ENCODE peak calls at places on chromosomes 7 and 10, in seven cellular contexts. F is breast epithelium, U is A549, R is transverse colon, Z is IMR-90, X is H1, G is endothelial cell of umbilical vein. O is an unnamed sample.

GRCh38 chr10:10870523-10871241 is 147.0 kb upstream of the CELF2 start:
- DNase-seq in F (peak), Z (no peak), R (no peak), X (no peak), G (no peak), U (no peak), O (no peak)

GRCh38 chr10:132183046-132183445 is 3.7 kb upstream of the DPYSL4 start:
- DNase-seq in F (no peak), Z (no peak), U (no peak), R (no peak), G (no peak), X (no peak), O (no peak)

GRCh38 chr10:71795248-71795647 is 21.9 kb upstream of the VSIR start:
- DNase-seq in F (no peak), U (no peak), X (peak), G (peak), Z (peak), R (no peak), O (peak)

GRCh38 chr10:117545141-117546019 is 2.8 kb downstream of the EMX2 start:
- DNase-seq in Z (no peak), U (no peak), R (no peak), F (no peak), X (peak), G (no peak), O (no peak)

GRCh38 chr7:55304363-55304762 is 60.8 kb upstream of the LANCL2 start:
- DNase-seq in R (no peak), U (no peak), G (no peak), F (no peak), Z (no peak), X (no peak), O (no peak)

GRCh38 chr7:116952640-116953371 is 495 bp upstream of the ST7 start:
- DNase-seq in X (peak), G (peak), Z (peak), U (peak), R (peak), F (peak), O (no peak)

GRCh38 chr7:3537210-3537875 is 236.3 kb downstream of the SDK1 start:
- DNase-seq in Z (peak), G (no peak), R (no peak), X (no peak), U (no peak), F (no peak), O (peak)

GRCh38 chr7:116726713-116727431 is 54.9 kb downstream of the MET start:
- DNase-seq in R (no peak), U (no peak), G (no peak), F (no peak), Z (no peak), X (no peak), O (no peak)

GRCh38 chr10:31707578-31708411 is 220.8 kb downstream of the ARHGAP12 start:
- DNase-seq in U (no peak), X (no peak), Z (peak), F (no peak), G (peak), R (peak), O (peak)

GRCh38 chr10:125159932-125160855 is at the start of gene CTBP2:
- DNase-seq in X (peak), F (peak), U (peak), Z (no peak), G (peak), R (peak), O (peak)

GRCh38 chr10:80468002-80468401 is 13.9 kb downstream of the TSPAN14 start:
- DNase-seq in R (peak), Z (no peak), X (no peak), U (no peak), F (peak), G (peak), O (no peak)

DNA sequence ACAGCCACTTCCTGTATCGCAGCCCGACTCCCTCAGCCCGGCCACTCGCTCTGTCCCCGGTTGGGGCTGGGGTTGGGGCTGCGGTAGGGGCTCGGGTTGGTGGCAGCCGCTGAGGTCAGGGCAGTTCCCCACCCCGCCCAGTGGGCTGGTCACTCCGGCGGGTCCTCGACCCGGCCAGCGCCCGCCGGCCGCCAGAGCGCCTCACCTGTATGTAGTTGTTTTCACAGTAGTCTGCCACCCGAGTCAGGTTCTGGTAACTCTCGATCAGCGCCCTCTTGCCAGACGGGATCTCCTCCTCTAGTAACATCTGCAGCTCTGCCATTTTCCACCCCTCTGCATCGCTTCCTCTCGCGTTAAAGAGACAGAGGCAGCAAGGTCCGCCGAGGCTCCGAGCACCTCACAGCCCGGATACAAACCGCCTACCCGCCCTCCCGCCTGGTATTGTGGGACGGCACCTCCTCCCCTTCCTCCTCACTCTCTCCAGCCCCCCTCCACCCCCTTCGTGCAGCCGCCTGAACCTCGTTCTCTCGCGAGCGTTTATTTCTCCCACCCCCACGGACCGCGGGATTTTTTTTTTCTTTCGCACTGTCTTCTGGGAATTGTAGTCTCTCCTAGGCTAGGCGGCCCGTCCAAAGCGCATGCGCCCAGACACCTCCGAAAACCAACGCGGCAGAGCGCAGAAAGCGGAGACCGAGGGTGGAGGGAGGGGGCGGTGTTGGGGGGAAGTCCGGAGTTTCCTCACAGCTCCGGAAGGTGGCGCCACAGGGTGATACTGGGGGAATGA is at the start of gene ABI1:
- DNase-seq in F (peak), R (peak), U (peak), Z (peak), G (peak), X (peak), O (peak)
- TF ChIP-seq POLR2A in F (peak), R (peak), U (peak), Z (peak), G (peak), X (peak), O (peak)

GRCh38 chr10:58397830-58398229 is 12.6 kb downstream of the TFAM start:
- DNase-seq in U (no peak), Z (no peak), G (no peak), F (no peak), X (no peak), R (no peak), O (no peak)
- TF ChIP-seq POLR2A in U (no peak), Z (no peak), G (no peak), F (no peak), X (no peak), R (no peak), O (no peak)

GRCh38 chr7:92242972-92243371 is 2.7 kb downstream of the KRIT1 start:
- DNase-seq in U (no peak), R (no peak), F (no peak), G (no peak), Z (no peak), X (no peak), O (no peak)

GRCh38 chr7:92244803-92245486 is 769 bp downstream of the KRIT1 start:
- DNase-seq in R (no peak), G (no peak), X (no peak), Z (peak), U (no peak), F (no peak), O (no peak)

GRCh38 chr7:92250603-92251002 is 4.8 kb downstream of the ANKIB1 start:
- DNase-seq in X (no peak), U (no peak), R (no peak), Z (no peak), F (no peak), G (no peak), O (no peak)

GRCh38 chr7:92246363-92247101 is 758 bp downstream of the ANKIB1 start:
- DNase-seq in R (peak), F (no peak), U (peak), Z (peak), X (no peak), G (peak), O (peak)

GRCh38 chr7:92245487-92246362 is at the start of the genes ANKIB1 and KRIT1:
- DNase-seq in X (peak), G (peak), U (peak), Z (peak), F (peak), R (peak), O (peak)
- TF ChIP-seq POLR2A in X (peak), G (no peak), U (peak), Z (peak), F (peak), R (peak), O (peak)

DNA sequence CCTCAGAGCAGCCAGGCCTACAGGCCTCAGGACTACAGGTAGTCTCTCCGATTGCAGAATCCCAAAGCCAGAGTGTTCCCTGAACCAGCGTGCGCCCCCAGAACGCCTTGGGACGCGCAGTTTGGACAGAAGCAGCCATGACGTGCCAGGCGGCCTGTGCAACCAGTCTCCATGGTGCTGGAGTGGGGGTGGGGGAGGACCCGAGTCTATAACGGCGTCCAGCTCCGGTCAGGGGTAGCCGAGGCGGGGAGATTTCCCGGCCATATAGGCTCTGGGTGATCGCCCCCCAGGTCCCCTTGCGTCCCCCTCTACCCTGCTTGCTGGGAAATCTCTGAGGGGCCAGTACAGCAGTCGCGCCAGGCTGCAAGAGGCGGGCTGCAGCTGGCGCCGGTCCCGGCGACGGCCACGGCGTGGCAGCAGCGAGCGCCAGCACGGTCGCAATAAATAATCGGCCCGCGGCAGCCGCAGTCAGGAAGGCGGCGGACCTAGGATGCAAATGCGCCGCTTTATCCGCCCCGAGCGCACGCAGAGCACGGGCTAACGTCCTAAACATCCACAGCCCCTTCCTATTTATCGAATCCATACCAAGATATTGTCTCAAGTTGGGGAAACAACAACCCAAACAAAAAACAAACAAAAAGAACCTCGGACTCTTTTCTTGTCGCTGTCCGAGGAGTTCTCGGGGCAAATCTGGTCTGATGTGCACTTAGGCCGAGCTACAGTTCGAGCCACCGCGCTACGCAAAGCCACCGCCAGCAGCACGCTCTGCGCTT is 1.6 kb downstream of the HOXA3 start:
- DNase-seq in U (peak), R (peak), G (peak), F (peak), X (peak), Z (peak), O (peak)
- TF ChIP-seq POLR2A in U (peak), R (peak), G (peak), F (peak), X (no peak), Z (peak), O (no peak)

DNA sequence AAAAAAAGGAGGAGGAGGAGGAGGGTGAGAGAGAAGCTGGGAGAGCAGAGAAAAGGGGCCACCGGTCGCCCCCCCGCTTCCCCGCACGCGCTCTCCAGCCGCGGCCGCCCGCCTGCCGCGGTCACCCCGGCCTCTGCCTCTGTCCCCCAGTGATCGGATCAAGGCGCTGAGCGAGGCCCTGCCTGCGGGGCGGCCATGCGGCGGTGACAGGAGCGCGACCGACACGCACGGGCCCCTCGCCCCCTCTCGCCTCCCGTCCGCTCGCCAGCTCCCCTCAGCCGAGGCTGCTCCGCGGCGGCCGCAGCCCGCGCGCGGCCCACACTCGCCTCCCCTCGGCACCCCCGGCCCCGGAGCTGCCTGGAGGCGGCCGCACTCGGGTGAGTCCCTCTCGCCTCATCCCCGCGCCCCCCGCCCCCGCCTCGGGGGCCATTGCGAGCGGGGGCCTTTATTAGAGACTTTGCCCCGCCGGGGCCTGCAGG is at the start of gene GTF2I:
- DNase-seq in U (no peak), R (no peak), G (no peak), Z (no peak), X (peak), F (peak), O (peak)
- TF ChIP-seq POLR2A in U (no peak), R (no peak), G (no peak), Z (peak), X (no peak), F (no peak), O (peak)

DNA sequence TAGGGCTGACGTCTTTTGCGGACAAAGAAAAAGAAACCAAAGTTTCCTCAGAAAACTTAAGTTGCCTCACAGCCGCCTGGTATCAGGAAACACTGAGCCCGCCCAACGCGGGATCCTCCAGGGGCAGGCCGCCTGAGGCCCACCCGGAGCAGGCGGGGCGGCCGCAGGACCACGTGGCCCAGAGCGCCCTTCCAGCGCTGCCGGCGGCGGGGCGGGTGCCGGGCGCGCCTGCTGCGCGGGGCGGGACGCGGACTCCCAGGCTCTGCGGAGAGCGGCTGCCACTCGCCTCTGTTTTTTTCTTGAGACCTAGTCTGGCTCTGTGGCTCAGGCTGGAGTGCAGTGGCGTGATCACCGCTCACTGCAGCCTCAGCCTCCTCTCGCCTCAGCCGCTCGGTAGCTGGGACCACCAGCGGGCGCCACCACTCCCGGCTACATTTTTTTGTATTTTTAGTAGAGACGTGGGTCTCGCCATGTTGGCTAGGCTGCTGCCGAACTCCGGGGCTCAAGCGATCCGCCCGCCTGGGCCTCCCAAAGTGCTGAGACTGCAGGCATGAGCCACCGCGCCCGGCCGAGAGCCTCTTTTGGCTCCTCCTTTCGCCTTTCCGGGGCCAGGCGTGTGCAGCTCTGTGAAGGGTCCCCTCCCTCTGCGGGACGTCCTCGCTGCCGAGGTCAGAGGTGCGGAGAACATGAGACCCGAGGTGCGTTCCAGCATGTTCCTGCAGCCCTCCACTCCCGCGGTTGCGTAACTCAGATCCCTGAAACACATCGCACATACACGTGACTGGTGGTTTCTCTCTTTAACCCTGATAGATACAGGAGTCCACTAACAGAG is 11.6 kb upstream of the HNRNPF start:
- DNase-seq in Z (peak), R (peak), G (peak), X (peak), F (peak), U (peak), O (peak)
- TF ChIP-seq POLR2A in Z (peak), R (peak), G (peak), X (peak), F (peak), U (peak), O (peak)

DNA sequence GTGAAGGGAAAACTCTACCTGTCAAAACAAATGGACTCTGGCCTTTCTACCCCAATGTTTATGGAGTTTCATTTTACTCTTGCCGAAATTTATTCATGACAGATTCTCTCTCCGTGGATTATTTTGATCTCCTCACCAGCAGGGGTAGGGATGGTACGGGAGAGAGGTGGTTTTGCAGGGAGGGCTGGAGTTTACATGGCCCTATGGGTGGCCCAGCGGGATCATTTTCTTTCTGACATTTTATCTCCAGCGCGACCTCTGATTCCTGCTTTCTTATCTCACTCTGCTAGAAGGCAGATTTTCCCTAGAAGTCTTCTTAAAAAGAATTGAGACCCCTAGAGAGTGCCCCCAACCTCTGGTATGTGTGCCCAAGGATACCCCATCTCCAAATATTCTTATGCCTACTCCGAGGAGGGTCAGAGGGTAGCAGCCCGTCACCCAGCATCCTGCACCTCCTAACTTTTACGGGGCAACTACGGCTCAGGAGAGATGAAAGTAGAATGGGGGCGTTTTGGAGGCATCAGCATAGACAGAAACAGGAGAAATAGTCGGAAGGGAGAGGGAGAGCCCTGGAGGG is 10.1 kb upstream of the GATA3 start:
- DNase-seq in U (no peak), G (peak), F (no peak), Z (no peak), X (no peak), R (no peak), O (no peak)
- TF ChIP-seq POLR2A in U (no peak), G (no peak), F (no peak), Z (no peak), X (no peak), R (no peak), O (no peak)

O was measured in H54.